ENCODE peak calls at places on chromosomes 3 and 15, in ten cellular contexts. Y, U, D, G, L, A, S, J, C and K are unnamed samples.

GRCh38 chr3:149393355-149394165 is 16.1 kb upstream of the TM4SF1 start:
- DNase-seq in L (no peak), D (peak), A (no peak), J (peak), Y (no peak), U (peak), C (peak), G (peak), S (peak), K (no peak)

GRCh38 chr3:113270096-113270495 is 58.7 kb downstream of the BOC start:
- DNase-seq in D (no peak), S (no peak), G (no peak), J (no peak), Y (no peak), A (no peak), L (no peak), U (no peak), C (no peak), K (no peak)

GRCh38 chr15:39124925-39125625 is 455.8 kb upstream of the THBS1 start:
- DNase-seq in L (no peak), G (no peak), S (no peak), C (no peak), Y (no peak), D (no peak), J (no peak), A (no peak), U (no peak), K (no peak)

GRCh38 chr3:181629029-181629428 is 82.7 kb upstream of the SOX2 start:
- DNase-seq in C (no peak), Y (no peak), G (no peak), L (no peak), J (no peak), A (no peak), D (no peak), U (no peak), S (no peak), K (no peak)

GRCh38 chr3:130276203-130276803 is 69.2 kb upstream of the COL6A5 start:
- DNase-seq in C (peak), G (peak), S (no peak), Y (peak), A (no peak), L (no peak), U (no peak), J (no peak), D (peak), K (peak)

GRCh38 chr3:172449468-172450149 is 1.4 kb upstream of the GHSR start:
- DNase-seq in J (peak), A (no peak), D (no peak), G (no peak), L (no peak), C (peak), Y (no peak), U (no peak), S (no peak), K (no peak)

GRCh38 chr3:160195106-160195505 is 30.1 kb upstream of the C3orf80 start:
- DNase-seq in L (no peak), A (no peak), J (no peak), Y (no peak), U (no peak), G (no peak), C (no peak), D (no peak), S (no peak), K (no peak)

GRCh38 chr3:169686874-169687273 is 23.4 kb upstream of the MECOM start:
- DNase-seq in S (no peak), D (no peak), L (no peak), Y (no peak), C (no peak), G (no peak), U (no peak), A (no peak), J (no peak), K (no peak)

GRCh38 chr3:52481819-52482521 is 13.2 kb upstream of the STAB1 start:
- DNase-seq in L (no peak), D (no peak), S (peak), U (no peak), G (no peak), J (peak), A (no peak), C (peak), Y (no peak), K (no peak)

GRCh38 chr3:45659661-45660566 is 29.3 kb upstream of the SACM1L start:
- DNase-seq in Y (no peak), L (peak), C (peak), J (peak), U (peak), A (peak), G (peak), D (peak), S (peak), K (peak)

GRCh38 chr15:74227968-74228722 is 8.0 kb upstream of the CCDC33 start:
- DNase-seq in S (no peak), C (no peak), A (no peak), J (peak), Y (no peak), G (peak), D (no peak), U (no peak), L (no peak), K (peak)

GRCh38 chr15:62832231-62832630 is 210.3 kb upstream of the TPM1 start:
- DNase-seq in Y (no peak), L (no peak), C (no peak), J (no peak), U (no peak), D (no peak), G (no peak), A (no peak), S (no peak), K (no peak)

GRCh38 chr3:125398952-125399351 is 23.8 kb upstream of the ZNF148 start:
- DNase-seq in L (no peak), G (no peak), J (no peak), D (no peak), S (no peak), U (no peak), Y (no peak), C (no peak), A (no peak), K (no peak)

GRCh38 chr15:98547741-98548166 is 100.6 kb upstream of the IGF1R start:
- DNase-seq in G (no peak), D (no peak), U (no peak), S (peak), L (no peak), J (peak), C (no peak), Y (no peak), A (no peak), K (no peak)

GRCh38 chr3:180828001-180828720 is 84.3 kb upstream of the FXR1 start:
- DNase-seq in G (no peak), U (no peak), A (no peak), J (no peak), S (no peak), L (no peak), C (no peak), Y (no peak), D (no peak), K (no peak)

GRCh38 chr3:56005196-56005805 is 463.0 kb downstream of the ERC2 start:
- DNase-seq in J (no peak), A (no peak), L (no peak), U (no peak), S (no peak), D (no peak), Y (no peak), G (no peak), C (no peak), K (no peak)

GRCh38 chr3:34669490-34669889 is 871.1 kb downstream of the PDCD6IP start:
- DNase-seq in L (no peak), S (no peak), U (no peak), A (no peak), C (no peak), J (no peak), D (no peak), Y (no peak), G (no peak), K (no peak)

GRCh38 chr15:68542771-68543544 is 35.8 kb upstream of the CORO2B start:
- DNase-seq in D (no peak), G (no peak), J (peak), S (peak), A (no peak), Y (peak), L (no peak), U (no peak), C (no peak), K (no peak)

GRCh38 chr3:82229397-82229796 is 468.0 kb upstream of the GBE1 start:
- DNase-seq in A (no peak), D (no peak), Y (no peak), L (no peak), S (no peak), J (no peak), U (no peak), G (no peak), C (no peak), K (no peak)